ENCODE peak calls at places on chromosomes 16 and 17, in eight cellular contexts. H is ovary, Z is pancreas, W is PC-3, A is coronary artery, L is DND-41, C is RWPE1, N is left lung. F is an unnamed sample.

GRCh38 chr17:47324224-47325020 is 667 bp downstream of the EFCAB13 start:
- DNase-seq in L (peak; percentile 72), A (peak; percentile 85), N (no peak), H (peak; percentile 54), C (no peak), W (peak; percentile 49), Z (peak; percentile 21), F (peak; percentile 73)

GRCh38 chr17:13931752-13932477 is 137.4 kb upstream of the COX10 start:
- DNase-seq in C (peak; percentile 38), N (peak; percentile 81), L (peak; percentile 5), W (peak; percentile 28), A (no peak), Z (peak; percentile 3), H (no peak), F (no peak)

GRCh38 chr17:44543213-44543904 is 13.9 kb upstream of the FZD2 start:
- DNase-seq in W (peak; percentile 95), C (peak; percentile 91), Z (no peak), H (no peak), N (no peak), A (no peak), L (no peak), F (no peak)

GRCh38 chr16:50151744-50152143 is 1.4 kb upstream of the TENT4B start:
- DNase-seq in H (peak; percentile 37), N (no peak), W (no peak), L (no peak), C (no peak), Z (no peak), A (no peak), F (no peak)

GRCh38 chr17:66493283-66494019 is 191.0 kb downstream of the PRKCA start:
- DNase-seq in H (no peak), N (no peak), C (no peak), W (peak; percentile 56), Z (no peak), A (no peak), L (no peak), F (no peak)

GRCh38 chr16:15961060-15961511 is 11.7 kb downstream of the ABCC1 start:
- DNase-seq in H (no peak), C (no peak), Z (no peak), N (no peak), A (no peak), W (no peak), L (peak; percentile 86), F (peak; percentile 94)

GRCh38 chr16:85136213-85136704 is 24.0 kb upstream of the CIBAR2 start:
- DNase-seq in L (no peak), C (no peak), N (no peak), Z (no peak), A (no peak), W (no peak), H (no peak), F (no peak)

GRCh38 chr17:44108440-44109311 is 14.8 kb downstream of the HDAC5 start:
- DNase-seq in A (peak; percentile 98), C (no peak), Z (peak; percentile 47), N (no peak), L (no peak), H (peak; percentile 92), W (no peak), F (no peak)

GRCh38 chr16:67942200-67942509 is 1.8 kb downstream of the LCAT start:
- DNase-seq in W (peak; percentile 27), L (peak; percentile 46), C (no peak), H (peak; percentile 35), Z (no peak), N (no peak), A (no peak), F (no peak)

GRCh38 chr16:88921603-88921995 is 55.1 kb upstream of the PABPN1L start:
- DNase-seq in H (no peak), C (no peak), L (no peak), A (no peak), W (no peak), Z (no peak), N (no peak), F (no peak)

GRCh38 chr16:18782697-18783429 is 7.3 kb downstream of the RPS15A start:
- DNase-seq in N (no peak), A (no peak), W (no peak), H (no peak), Z (no peak), L (no peak), C (no peak), F (no peak)

GRCh38 chr17:41420134-41420533 is 4.3 kb downstream of the KRT37 start:
- DNase-seq in L (no peak), W (peak; percentile 64), H (no peak), C (peak; percentile 76), A (no peak), Z (no peak), N (no peak), F (no peak)
- H3K27ac ChIP-seq in L (no peak overlapping the region), W (peak overlapping the region; percentile 40), H (no peak overlapping the region), C (peak overlapping the region; percentile 98), A (no peak overlapping the region), Z (no peak overlapping the region), N (no peak overlapping the region), F (no peak overlapping the region)

DNA sequence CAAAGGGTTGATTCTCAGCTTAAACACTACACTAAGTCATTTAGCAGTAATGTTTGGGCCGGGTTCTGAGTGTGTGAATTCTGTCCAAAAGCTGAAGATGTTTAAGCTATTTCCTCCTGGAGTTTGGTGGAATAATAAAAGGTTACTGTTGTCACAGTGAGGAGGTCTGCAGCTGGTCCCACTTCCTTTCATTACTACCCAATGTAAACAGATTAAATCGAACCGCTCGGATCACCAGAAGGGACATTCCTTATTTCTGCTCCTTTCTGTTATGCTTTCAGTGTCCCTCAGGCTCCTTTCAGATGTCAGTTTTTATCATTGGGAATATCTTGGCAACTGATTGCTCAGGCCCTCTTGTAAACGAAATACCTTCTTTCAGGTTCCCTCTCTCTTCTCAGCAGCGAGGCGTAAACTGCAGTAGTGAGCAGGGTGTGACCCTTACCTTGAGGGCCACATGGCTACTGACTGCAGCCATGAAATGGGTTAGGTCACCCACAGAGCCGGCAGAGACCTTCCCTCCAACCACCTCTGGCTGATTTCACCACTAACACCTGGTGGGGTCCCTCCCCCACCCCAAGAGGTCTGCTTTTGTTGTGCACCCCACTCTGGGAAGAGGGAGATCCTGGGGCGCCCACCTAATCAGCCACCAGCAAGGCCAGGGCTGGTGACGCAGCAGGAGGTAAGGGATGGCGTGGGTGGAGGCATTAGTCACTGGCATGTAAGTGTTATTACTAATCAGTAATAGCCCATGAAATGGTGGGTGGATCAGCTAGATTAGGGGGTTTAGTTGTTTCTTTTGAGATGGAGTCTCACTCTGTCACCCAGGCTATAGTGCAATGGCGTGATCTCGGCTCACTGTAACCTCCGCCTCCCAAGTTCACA is 117.6 kb downstream of the VPS53 start:
- DNase-seq in H (no peak), C (peak; percentile 86), A (no peak), W (peak; percentile 27), N (no peak), L (no peak), Z (no peak), F (no peak)
- H3K27ac ChIP-seq in H (no peak overlapping the region), C (peak overlapping the region; percentile 29), A (no peak overlapping the region), W (peak overlapping the region; percentile 17), N (no peak overlapping the region), L (no peak overlapping the region), Z (no peak overlapping the region), F (no peak overlapping the region)

GRCh38 chr17:82103588-82104451 is 5.8 kb upstream of the FASN start:
- DNase-seq in L (no peak), C (peak; percentile 43), W (peak; percentile 60), Z (peak; percentile 61), H (peak; percentile 79), A (no peak), N (no peak), F (no peak)
- H3K27ac ChIP-seq in L (no peak overlapping the region), C (peak overlapping the region; percentile 96), W (peak overlapping the region; percentile 55), Z (peak overlapping the region; percentile 4), H (peak overlapping the region; percentile 74), A (peak overlapping the region; percentile 11), N (peak overlapping the region; percentile 74), F (no peak overlapping the region)

GRCh38 chr16:11557811-11558210 is 28.9 kb downstream of the LITAF start:
- DNase-seq in N (no peak), C (no peak), A (no peak), H (no peak), Z (no peak), W (no peak), L (no peak), F (no peak)
- H3K27ac ChIP-seq in N (no peak overlapping the region), C (peak overlapping the region; percentile 33), A (no peak overlapping the region), H (no peak overlapping the region), Z (peak overlapping the region; percentile 1), W (no peak overlapping the region), L (no peak overlapping the region), F (peak overlapping the region; percentile 89)

DNA sequence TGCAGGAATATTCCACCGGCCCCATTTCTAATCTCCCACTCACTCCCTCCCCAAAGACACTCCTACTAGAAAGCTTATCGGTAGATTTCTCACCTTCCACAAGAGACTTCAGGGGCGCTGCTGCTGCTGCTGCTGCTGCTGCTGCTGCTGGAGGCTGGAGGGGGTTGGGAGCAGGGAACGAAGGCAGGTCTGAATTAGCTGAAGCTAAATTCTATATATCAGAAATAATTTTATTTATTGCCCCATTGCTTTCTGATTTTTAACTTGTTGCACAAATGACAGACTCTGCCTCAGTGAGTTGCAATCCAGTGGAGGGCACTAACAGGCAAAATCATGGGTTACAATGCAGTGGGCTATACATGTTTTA is 25.8 kb upstream of the HLF start:
- DNase-seq in C (peak; percentile 16), W (no peak), N (no peak), L (peak; percentile 32), Z (peak; percentile 10), A (no peak), H (peak; percentile 25), F (no peak)
- H3K27ac ChIP-seq in C (peak overlapping the region; percentile 63), W (no peak overlapping the region), N (no peak overlapping the region), L (peak overlapping the region; percentile 55), Z (no peak overlapping the region), A (no peak overlapping the region), H (peak overlapping the region; percentile 1), F (no peak overlapping the region)

GRCh38 chr17:83180996-83181481 is 101.6 kb downstream of the METRNL start:
- DNase-seq in A (peak; percentile 68), Z (no peak), H (no peak), W (no peak), L (no peak), N (no peak), C (no peak), F (no peak)

GRCh38 chr17:83181991-83182619 is 102.7 kb downstream of the METRNL start:
- DNase-seq in A (no peak), H (peak; percentile 18), C (no peak), L (peak; percentile 2), Z (no peak), W (no peak), N (no peak), F (no peak)

GRCh38 chr17:83183951-83184506 is 104.6 kb downstream of the METRNL start:
- DNase-seq in W (no peak), A (peak; percentile 71), N (peak; percentile 56), C (no peak), Z (no peak), L (peak; percentile 1), H (no peak), F (no peak)

GRCh38 chr17:83183150-83183820 is 103.9 kb downstream of the METRNL start:
- DNase-seq in C (no peak), Z (no peak), L (peak; percentile 1), W (no peak), N (peak; percentile 53), A (peak; percentile 36), H (no peak), F (no peak)

GRCh38 chr17:83182620-83183063 is 103.2 kb downstream of the METRNL start:
- DNase-seq in H (no peak), L (no peak), W (no peak), N (peak; percentile 64), Z (no peak), C (no peak), A (no peak), F (no peak)
- H3K27ac ChIP-seq in H (no peak overlapping the region), L (no peak overlapping the region), W (no peak overlapping the region), N (no peak overlapping the region), Z (no peak overlapping the region), C (no peak overlapping the region), A (no peak overlapping the region), F (no peak overlapping the region)